ENCODE peak calls at places on chromosomes 13 and 19, in nine cellular contexts. One of them, this sample, is unnamed.

GRCh38 chr19:31223805-31224534 is 125.3 kb downstream of the TSHZ3 start:
- DNase-seq in transverse colon: no peak
- DNase-seq in stimulated activated CD4-positive, alpha-beta T cell treated with anti-CD3 and anti-CD28 coated beads, Interleukin-4, amount 100 ng/mL, for 4 hours: no peak
- DNase-seq in AML-193: no peak
- DNase-seq in progenitor cell of endocrine pancreas: no peak
- DNase-seq in substantia nigra: no peak
- DNase-seq in H7: no peak
- DNase-seq in MCF 10A: no peak
- DNase-seq in activated T-cell treated with anti-CD3 and anti-CD28 coated beads, Interleukin-2, amount 50 U/mL, for 4 hours: no peak
- DNase-seq in this sample: no peak

GRCh38 chr13:50580684-50581305 is 262.7 kb downstream of the DLEU7 start:
- DNase-seq in MCF 10A: no peak
- DNase-seq in substantia nigra: no peak
- DNase-seq in stimulated activated CD4-positive, alpha-beta T cell treated with anti-CD3 and anti-CD28 coated beads, Interleukin-4, amount 100 ng/mL, for 4 hours: no peak
- DNase-seq in H7: no peak
- DNase-seq in transverse colon: no peak
- DNase-seq in AML-193: no peak
- DNase-seq in progenitor cell of endocrine pancreas: no peak
- DNase-seq in activated T-cell treated with anti-CD3 and anti-CD28 coated beads, Interleukin-2, amount 50 U/mL, for 4 hours: no peak
- DNase-seq in this sample: no peak

GRCh38 chr19:28715157-28715556 is 497.8 kb downstream of the UQCRFS1 start:
- DNase-seq in AML-193: no peak
- DNase-seq in substantia nigra: no peak
- DNase-seq in MCF 10A: no peak
- DNase-seq in progenitor cell of endocrine pancreas: no peak
- DNase-seq in stimulated activated CD4-positive, alpha-beta T cell treated with anti-CD3 and anti-CD28 coated beads, Interleukin-4, amount 100 ng/mL, for 4 hours: no peak
- DNase-seq in H7: no peak
- DNase-seq in transverse colon: no peak
- DNase-seq in activated T-cell treated with anti-CD3 and anti-CD28 coated beads, Interleukin-2, amount 50 U/mL, for 4 hours: no peak
- DNase-seq in this sample: no peak

GRCh38 chr13:22218784-22219183 is 547.9 kb downstream of the FGF9 start:
- DNase-seq in H7: no peak
- DNase-seq in transverse colon: no peak
- DNase-seq in stimulated activated CD4-positive, alpha-beta T cell treated with anti-CD3 and anti-CD28 coated beads, Interleukin-4, amount 100 ng/mL, for 4 hours: no peak
- DNase-seq in activated T-cell treated with anti-CD3 and anti-CD28 coated beads, Interleukin-2, amount 50 U/mL, for 4 hours: no peak
- DNase-seq in substantia nigra: no peak
- DNase-seq in AML-193: no peak
- DNase-seq in MCF 10A: no peak
- DNase-seq in progenitor cell of endocrine pancreas: no peak
- DNase-seq in this sample: no peak

GRCh38 chr19:41936416-41936850 is 8.2 kb upstream of the ERFL start:
- DNase-seq in MCF 10A: no peak
- DNase-seq in AML-193: no peak
- DNase-seq in activated T-cell treated with anti-CD3 and anti-CD28 coated beads, Interleukin-2, amount 50 U/mL, for 4 hours: peak; percentile 45
- DNase-seq in stimulated activated CD4-positive, alpha-beta T cell treated with anti-CD3 and anti-CD28 coated beads, Interleukin-4, amount 100 ng/mL, for 4 hours: no peak
- DNase-seq in transverse colon: no peak
- DNase-seq in substantia nigra: no peak
- DNase-seq in progenitor cell of endocrine pancreas: no peak
- DNase-seq in H7: no peak
- DNase-seq in this sample: no peak

GRCh38 chr19:4391701-4392543 is 8.4 kb downstream of the SH3GL1 start:
- DNase-seq in MCF 10A: no peak
- DNase-seq in transverse colon: no peak
- DNase-seq in substantia nigra: no peak
- DNase-seq in activated T-cell treated with anti-CD3 and anti-CD28 coated beads, Interleukin-2, amount 50 U/mL, for 4 hours: no peak
- DNase-seq in AML-193: no peak
- DNase-seq in stimulated activated CD4-positive, alpha-beta T cell treated with anti-CD3 and anti-CD28 coated beads, Interleukin-4, amount 100 ng/mL, for 4 hours: no peak
- DNase-seq in H7: peak; percentile 48
- DNase-seq in progenitor cell of endocrine pancreas: no peak
- DNase-seq in this sample: no peak

GRCh38 chr19:18100710-18101109 is 3.1 kb downstream of the MAST3 start:
- DNase-seq in substantia nigra: peak; percentile 12
- DNase-seq in stimulated activated CD4-positive, alpha-beta T cell treated with anti-CD3 and anti-CD28 coated beads, Interleukin-4, amount 100 ng/mL, for 4 hours: no peak
- DNase-seq in transverse colon: no peak
- DNase-seq in H7: peak; percentile 95
- DNase-seq in MCF 10A: no peak
- DNase-seq in progenitor cell of endocrine pancreas: no peak
- DNase-seq in activated T-cell treated with anti-CD3 and anti-CD28 coated beads, Interleukin-2, amount 50 U/mL, for 4 hours: no peak
- DNase-seq in AML-193: no peak
- DNase-seq in this sample: no peak

GRCh38 chr19:1251233-1251502 is 2.8 kb downstream of the MIDN start:
- DNase-seq in stimulated activated CD4-positive, alpha-beta T cell treated with anti-CD3 and anti-CD28 coated beads, Interleukin-4, amount 100 ng/mL, for 4 hours: no peak
- DNase-seq in progenitor cell of endocrine pancreas: no peak
- DNase-seq in activated T-cell treated with anti-CD3 and anti-CD28 coated beads, Interleukin-2, amount 50 U/mL, for 4 hours: no peak
- DNase-seq in MCF 10A: peak; percentile 67
- DNase-seq in transverse colon: peak; percentile 82
- DNase-seq in substantia nigra: no peak
- DNase-seq in AML-193: no peak
- DNase-seq in H7: peak; percentile 82
- DNase-seq in this sample: no peak

GRCh38 chr13:113183450-113184129 is 24.9 kb downstream of the PCID2 start:
- DNase-seq in stimulated activated CD4-positive, alpha-beta T cell treated with anti-CD3 and anti-CD28 coated beads, Interleukin-4, amount 100 ng/mL, for 4 hours: no peak
- DNase-seq in MCF 10A: no peak
- DNase-seq in transverse colon: no peak
- DNase-seq in substantia nigra: no peak
- DNase-seq in activated T-cell treated with anti-CD3 and anti-CD28 coated beads, Interleukin-2, amount 50 U/mL, for 4 hours: no peak
- DNase-seq in progenitor cell of endocrine pancreas: no peak
- DNase-seq in H7: no peak
- DNase-seq in AML-193: no peak
- DNase-seq in this sample: no peak

GRCh38 chr19:47363758-47364529 is 14.8 kb downstream of the DHX34 start:
- DNase-seq in substantia nigra: no peak
- DNase-seq in progenitor cell of endocrine pancreas: no peak
- DNase-seq in H7: peak; percentile 63
- DNase-seq in AML-193: peak; percentile 86
- DNase-seq in activated T-cell treated with anti-CD3 and anti-CD28 coated beads, Interleukin-2, amount 50 U/mL, for 4 hours: no peak
- DNase-seq in MCF 10A: peak; percentile 81
- DNase-seq in transverse colon: no peak
- DNase-seq in stimulated activated CD4-positive, alpha-beta T cell treated with anti-CD3 and anti-CD28 coated beads, Interleukin-4, amount 100 ng/mL, for 4 hours: no peak
- DNase-seq in this sample: no peak

GRCh38 chr19:33052352-33052972 is 12.2 kb downstream of the RHPN2 start:
- DNase-seq in transverse colon: peak; percentile 54
- DNase-seq in activated T-cell treated with anti-CD3 and anti-CD28 coated beads, Interleukin-2, amount 50 U/mL, for 4 hours: no peak
- DNase-seq in MCF 10A: peak; percentile 79
- DNase-seq in substantia nigra: no peak
- DNase-seq in H7: no peak
- DNase-seq in stimulated activated CD4-positive, alpha-beta T cell treated with anti-CD3 and anti-CD28 coated beads, Interleukin-4, amount 100 ng/mL, for 4 hours: no peak
- DNase-seq in AML-193: no peak
- DNase-seq in progenitor cell of endocrine pancreas: no peak
- DNase-seq in this sample: no peak

GRCh38 chr19:5985098-5985783 is 7.3 kb upstream of the RANBP3 start:
- DNase-seq in progenitor cell of endocrine pancreas: no peak
- DNase-seq in transverse colon: no peak
- DNase-seq in H7: no peak
- DNase-seq in activated T-cell treated with anti-CD3 and anti-CD28 coated beads, Interleukin-2, amount 50 U/mL, for 4 hours: no peak
- DNase-seq in AML-193: no peak
- DNase-seq in stimulated activated CD4-positive, alpha-beta T cell treated with anti-CD3 and anti-CD28 coated beads, Interleukin-4, amount 100 ng/mL, for 4 hours: no peak
- DNase-seq in substantia nigra: no peak
- DNase-seq in MCF 10A: peak; percentile 34
- DNase-seq in this sample: no peak

GRCh38 chr13:44848956-44849748 is 140.1 kb downstream of the NUFIP1 start:
- DNase-seq in activated T-cell treated with anti-CD3 and anti-CD28 coated beads, Interleukin-2, amount 50 U/mL, for 4 hours: no peak
- DNase-seq in stimulated activated CD4-positive, alpha-beta T cell treated with anti-CD3 and anti-CD28 coated beads, Interleukin-4, amount 100 ng/mL, for 4 hours: no peak
- DNase-seq in progenitor cell of endocrine pancreas: no peak
- DNase-seq in MCF 10A: no peak
- DNase-seq in substantia nigra: no peak
- DNase-seq in H7: no peak
- DNase-seq in transverse colon: no peak
- DNase-seq in AML-193: no peak
- DNase-seq in this sample: no peak

GRCh38 chr19:50486823-50487515 is 10.3 kb upstream of the GARIN5A start:
- DNase-seq in MCF 10A: peak; percentile 28
- DNase-seq in progenitor cell of endocrine pancreas: no peak
- DNase-seq in transverse colon: no peak
- DNase-seq in AML-193: no peak
- DNase-seq in H7: peak; percentile 87
- DNase-seq in activated T-cell treated with anti-CD3 and anti-CD28 coated beads, Interleukin-2, amount 50 U/mL, for 4 hours: peak; percentile 26
- DNase-seq in substantia nigra: no peak
- DNase-seq in stimulated activated CD4-positive, alpha-beta T cell treated with anti-CD3 and anti-CD28 coated beads, Interleukin-4, amount 100 ng/mL, for 4 hours: peak; percentile 23
- DNase-seq in this sample: peak; percentile 29

GRCh38 chr19:46979770-46980105 is 39.9 kb upstream of the NPAS1 start:
- DNase-seq in activated T-cell treated with anti-CD3 and anti-CD28 coated beads, Interleukin-2, amount 50 U/mL, for 4 hours: no peak
- DNase-seq in substantia nigra: no peak
- DNase-seq in stimulated activated CD4-positive, alpha-beta T cell treated with anti-CD3 and anti-CD28 coated beads, Interleukin-4, amount 100 ng/mL, for 4 hours: no peak
- DNase-seq in progenitor cell of endocrine pancreas: no peak
- DNase-seq in MCF 10A: no peak
- DNase-seq in transverse colon: no peak
- DNase-seq in AML-193: no peak
- DNase-seq in H7: no peak
- DNase-seq in this sample: no peak

GRCh38 chr19:2260341-2260751 is 4.1 kb upstream of the JSRP1 start:
- DNase-seq in progenitor cell of endocrine pancreas: no peak
- DNase-seq in MCF 10A: peak; percentile 63
- DNase-seq in H7: no peak
- DNase-seq in activated T-cell treated with anti-CD3 and anti-CD28 coated beads, Interleukin-2, amount 50 U/mL, for 4 hours: no peak
- DNase-seq in transverse colon: peak; percentile 46
- DNase-seq in AML-193: no peak
- DNase-seq in stimulated activated CD4-positive, alpha-beta T cell treated with anti-CD3 and anti-CD28 coated beads, Interleukin-4, amount 100 ng/mL, for 4 hours: no peak
- DNase-seq in substantia nigra: no peak
- DNase-seq in this sample: no peak

GRCh38 chr13:72259528-72259927 is 392.5 kb upstream of the DACH1 start:
- DNase-seq in transverse colon: no peak
- DNase-seq in AML-193: peak; percentile 32
- DNase-seq in activated T-cell treated with anti-CD3 and anti-CD28 coated beads, Interleukin-2, amount 50 U/mL, for 4 hours: no peak
- DNase-seq in substantia nigra: no peak
- DNase-seq in MCF 10A: no peak
- DNase-seq in progenitor cell of endocrine pancreas: no peak
- DNase-seq in stimulated activated CD4-positive, alpha-beta T cell treated with anti-CD3 and anti-CD28 coated beads, Interleukin-4, amount 100 ng/mL, for 4 hours: no peak
- DNase-seq in H7: no peak
- DNase-seq in this sample: no peak

This sample was measured in SHP77 treated with DMSO at 0.1 percent for 48 hours.